ENCODE peak calls at places on chromosomes 5 and 9, in five cellular contexts. Z is lower leg skin, E is NCI-H345, O is type B pancreatic cell, K is hypothalamus. R is an unnamed sample.

GRCh38 chr5:57453728-57454127 is 28.9 kb downstream of the ACTBL2 start:
- DNase-seq in Z (no peak), E (no peak), O (no peak), K (no peak), R (no peak)

GRCh38 chr9:74887041-74887980 is at the start of gene TRPM6:
- DNase-seq in Z (peak; percentile 96), E (peak; percentile 52), O (no peak), K (no peak), R (peak; percentile 84)

GRCh38 chr9:122191519-122191918 is 31.8 kb downstream of the MORN5 start:
- DNase-seq in Z (no peak), E (no peak), O (no peak), K (no peak), R (no peak)

GRCh38 chr9:127163409-127163808 is 41.0 kb upstream of the ANGPTL2 start:
- DNase-seq in Z (no peak), E (no peak), O (no peak), K (no peak), R (no peak)

GRCh38 chr5:58077387-58077786 is 382.5 kb downstream of the PLK2 start:
- DNase-seq in Z (no peak), E (peak; percentile 10), O (no peak), K (no peak), R (no peak)

GRCh38 chr5:102296229-102296817 is at the start of gene SLCO4C1:
- DNase-seq in Z (no peak), E (peak; percentile 89), O (peak; percentile 88), K (peak; percentile 41), R (no peak)

GRCh38 chr9:124733964-124734740 is 37.0 kb downstream of the NR6A1 start:
- DNase-seq in Z (no peak), E (no peak), O (no peak), K (no peak), R (no peak)

GRCh38 chr5:99926463-99926862 is 608.7 kb upstream of the FAM174A start:
- DNase-seq in Z (no peak), E (no peak), O (no peak), K (no peak), R (no peak)

GRCh38 chr9:37650299-37650872 is 368 bp upstream of the FRMPD1 start:
- DNase-seq in Z (no peak), E (no peak), O (no peak), K (no peak), R (no peak)

GRCh38 chr5:14810941-14811573 is 60.5 kb downstream of the ANKH start:
- DNase-seq in Z (no peak), E (no peak), O (no peak), K (peak; percentile 50), R (no peak)

GRCh38 chr5:139593716-139594319 is 32.7 kb downstream of the UBE2D2 start:
- DNase-seq in Z (no peak), E (no peak), O (no peak), K (no peak), R (no peak)

GRCh38 chr9:3863114-3863528 is 337.3 kb upstream of the RFX3 start:
- DNase-seq in Z (no peak), E (no peak), O (no peak), K (peak; percentile 69), R (no peak)

GRCh38 chr9:124443625-124444024 is 6.6 kb upstream of the ADGRD2 start:
- DNase-seq in Z (no peak), E (no peak), O (no peak), K (no peak), R (no peak)

GRCh38 chr9:122084276-122084675 is 8.8 kb downstream of the TTLL11 start:
- DNase-seq in Z (no peak), E (no peak), O (no peak), K (no peak), R (no peak)

GRCh38 chr5:152364899-152365298 is 40.2 kb downstream of the NMUR2 start:
- DNase-seq in Z (no peak), E (no peak), O (no peak), K (no peak), R (no peak)

GRCh38 chr9:2740616-2741015 is 23.3 kb downstream of the KCNV2 start:
- DNase-seq in Z (no peak), E (no peak), O (no peak), K (no peak), R (no peak)

GRCh38 chr9:13491493-13492424 is 212.3 kb upstream of the MPDZ start:
- DNase-seq in Z (no peak), E (no peak), O (no peak), K (no peak), R (no peak)

GRCh38 chr5:76737131-76737556 is 21.2 kb downstream of the F2R start:
- DNase-seq in Z (no peak), E (no peak), O (no peak), K (no peak), R (no peak)

GRCh38 chr5:36440300-36440699 is 138.6 kb upstream of the RANBP3L start:
- DNase-seq in Z (no peak), E (no peak), O (no peak), K (no peak), R (no peak)

GRCh38 chr5:112316731-112317130 is 102.3 kb downstream of the EPB41L4A start:
- DNase-seq in Z (no peak), E (no peak), O (no peak), K (no peak), R (no peak)

GRCh38 chr9:134328341-134328840 is 2.1 kb downstream of the RXRA start:
- DNase-seq in Z (no peak), E (no peak), O (no peak), K (no peak), R (no peak)

GRCh38 chr9:571745-572144 is 269.8 kb upstream of the DMRT1 start:
- DNase-seq in Z (no peak), E (no peak), O (no peak), K (no peak), R (no peak)

GRCh38 chr5:69078921-69079537 is 14.8 kb upstream of the SLC30A5 start:
- DNase-seq in Z (no peak), E (no peak), O (no peak), K (no peak), R (no peak)

GRCh38 chr9:15332939-15333338 is 25.9 kb upstream of the TTC39B start:
- DNase-seq in Z (no peak), E (no peak), O (no peak), K (no peak), R (no peak)

GRCh38 chr9:97475079-97475478 is 26.4 kb upstream of the TMOD1 start:
- DNase-seq in Z (no peak), E (peak; percentile 2), O (no peak), K (no peak), R (no peak)

GRCh38 chr5:56481147-56481997 is 248.2 kb upstream of the ANKRD55 start:
- DNase-seq in Z (peak; percentile 90), E (peak; percentile 19), O (no peak), K (no peak), R (no peak)

GRCh38 chr5:100690036-100690560 is 154.9 kb downstream of the FAM174A start:
- DNase-seq in Z (no peak), E (no peak), O (no peak), K (no peak), R (no peak)

GRCh38 chr9:40911647-40912046 is 216.8 kb downstream of the FOXD4L6 start:
- DNase-seq in Z (no peak), E (no peak), O (no peak), K (no peak), R (no peak)

GRCh38 chr9:110936719-110937452 is 101.4 kb downstream of the LPAR1 start:
- DNase-seq in Z (no peak), E (no peak), O (no peak), K (no peak), R (no peak)

GRCh38 chr9:88988796-88989641 is 2.2 kb upstream of the S1PR3 start:
- DNase-seq in Z (peak; percentile 81), E (no peak), O (no peak), K (no peak), R (peak; percentile 70)